ENCODE peak calls at places on chromosome 16, in six cellular contexts. U is fibroblast of lung, B is heart right ventricle, Y is fibroblast of mammary gland, F is lower lobe of right lung, H is tibial nerve. E is an unnamed sample.

GRCh38 chr16:68936729-68937631 is 93.6 kb downstream of the TANGO6 start:
- DNase-seq in U (peak), B (no peak), Y (peak), F (no peak), H (no peak), E (peak)

GRCh38 chr16:78925071-78925714 is 675.3 kb downstream of the MAF start:
- DNase-seq in U (no peak), B (peak), Y (peak), F (peak), H (no peak), E (no peak)

GRCh38 chr16:66278111-66278531 is 88.4 kb upstream of the CDH5 start:
- DNase-seq in U (no peak), B (no peak), Y (no peak), F (peak), H (no peak), E (no peak)

GRCh38 chr16:22075776-22076175 is 16.6 kb upstream of the VWA3A start:
- DNase-seq in U (no peak), B (no peak), Y (peak), F (no peak), H (no peak), E (no peak)

GRCh38 chr16:30521873-30522641 is 4.3 kb downstream of the ZNF768 start:
- DNase-seq in U (no peak), B (no peak), Y (no peak), F (no peak), H (no peak), E (no peak)

GRCh38 chr16:46743232-46743719 is 4.9 kb downstream of the MYLK3 start:
- DNase-seq in U (peak), B (peak), Y (peak), F (no peak), H (no peak), E (peak)

GRCh38 chr16:24013733-24014645 is 178.2 kb downstream of the PRKCB start:
- DNase-seq in U (no peak), B (peak), Y (no peak), F (no peak), H (no peak), E (no peak)

GRCh38 chr16:21645261-21645721 is 7.1 kb downstream of the IGSF6 start:
- DNase-seq in U (peak), B (no peak), Y (peak), F (no peak), H (no peak), E (peak)

GRCh38 chr16:18979936-18980335 is 3.8 kb upstream of the TMC7 start:
- DNase-seq in U (no peak), B (no peak), Y (no peak), F (no peak), H (no peak), E (no peak)

GRCh38 chr16:24568392-24568791 is 29.0 kb downstream of the RBBP6 start:
- DNase-seq in U (peak), B (no peak), Y (peak), F (no peak), H (no peak), E (peak)

GRCh38 chr16:22018559-22018958 is 10.6 kb downstream of the MOSMO start:
- DNase-seq in U (peak), B (no peak), Y (peak), F (no peak), H (no peak), E (no peak)

GRCh38 chr16:11967195-11967911 is 2.3 kb downstream of the TNFRSF17 start:
- DNase-seq in U (no peak), B (no peak), Y (no peak), F (no peak), H (no peak), E (no peak)

GRCh38 chr16:2043980-2044451 is 3.6 kb downstream of the NTHL1 start:
- DNase-seq in U (no peak), B (peak), Y (no peak), F (peak), H (no peak), E (no peak)

GRCh38 chr16:57997528-57998265 is 2.8 kb downstream of the ZNF319 start:
- DNase-seq in U (no peak), B (no peak), Y (no peak), F (peak), H (no peak), E (no peak)

GRCh38 chr16:68948230-68948910 is 105.0 kb downstream of the TANGO6 start:
- DNase-seq in U (peak), B (no peak), Y (peak), F (no peak), H (no peak), E (no peak)

GRCh38 chr16:81201267-81201666 is 37.2 kb upstream of the BCO1 start:
- DNase-seq in U (no peak), B (no peak), Y (no peak), F (no peak), H (no peak), E (no peak)

GRCh38 chr16:67814567-67814966 is 7.9 kb downstream of the TSNAXIP1 start:
- DNase-seq in U (no peak), B (no peak), Y (no peak), F (no peak), H (no peak), E (no peak)

GRCh38 chr16:51431517-51432241 is 280.6 kb upstream of the SALL1 start:
- DNase-seq in U (peak), B (no peak), Y (peak), F (no peak), H (no peak), E (peak)
- H3K4me3 ChIP-seq in U (no peak), B (no peak), Y (no peak), F (no peak), H (no peak), E (no peak)

GRCh38 chr16:14151256-14152030 is 80.3 kb downstream of the MRTFB start:
- DNase-seq in U (peak), B (peak), Y (peak), F (no peak), H (no peak), E (peak)
- TF ChIP-seq CTCF in U (no peak), B (no peak), Y (no peak), F (no peak), H (no peak), E (no peak)

GRCh38 chr16:89246383-89246902 is 28.9 kb downstream of the ZNF778 start:
- DNase-seq in U (no peak), B (no peak), Y (no peak), F (peak), H (no peak), E (no peak)
- H3K4me3 ChIP-seq in U (no peak), B (peak), Y (peak), F (peak), H (peak), E (peak)

GRCh38 chr16:56691885-56692284 is 9.6 kb downstream of the MT1X start:
- DNase-seq in U (no peak), B (no peak), Y (peak), F (peak), H (no peak), E (no peak)

GRCh38 chr16:56690420-56691122 is 8.3 kb downstream of the MT1X start:
- DNase-seq in U (no peak), B (no peak), Y (no peak), F (no peak), H (no peak), E (no peak)

GRCh38 chr16:56686758-56687157 is 4.5 kb downstream of the MT1X start:
- DNase-seq in U (no peak), B (no peak), Y (no peak), F (no peak), H (no peak), E (no peak)

GRCh38 chr16:56689171-56689570 is 6.9 kb downstream of the MT1X start:
- DNase-seq in U (no peak), B (no peak), Y (peak), F (no peak), H (no peak), E (no peak)

GRCh38 chr16:56688762-56689161 is 6.5 kb downstream of the MT1X start:
- DNase-seq in U (no peak), B (no peak), Y (peak), F (no peak), H (no peak), E (no peak)
- TF ChIP-seq CTCF in U (no peak), B (no peak), Y (no peak), F (no peak), H (no peak), E (no peak)

DNA sequence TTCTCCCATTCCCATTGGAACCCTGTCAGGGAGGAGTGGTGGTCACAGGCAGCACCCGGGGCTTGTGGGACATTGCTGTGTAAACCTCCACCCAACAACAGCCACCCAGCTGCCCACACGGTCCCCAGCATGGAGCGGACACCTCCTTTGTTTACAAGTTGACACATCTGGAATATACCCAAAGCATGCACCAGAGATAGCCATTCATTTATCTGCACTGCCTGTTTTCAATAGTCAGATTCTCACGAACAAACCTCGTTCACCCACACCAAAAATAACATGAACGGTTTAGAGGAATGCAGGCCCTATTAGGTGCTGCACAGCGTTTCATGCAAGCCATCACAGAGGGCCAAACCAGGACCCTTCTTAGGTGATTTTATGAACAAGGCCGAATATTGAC is 244.8 kb downstream of the FOXL1 start:
- DNase-seq in U (no peak), B (no peak), Y (no peak), F (no peak), H (no peak), E (peak)
- H3K4me3 ChIP-seq in U (no peak), B (no peak), Y (no peak), F (no peak), H (no peak), E (no peak)

DNA sequence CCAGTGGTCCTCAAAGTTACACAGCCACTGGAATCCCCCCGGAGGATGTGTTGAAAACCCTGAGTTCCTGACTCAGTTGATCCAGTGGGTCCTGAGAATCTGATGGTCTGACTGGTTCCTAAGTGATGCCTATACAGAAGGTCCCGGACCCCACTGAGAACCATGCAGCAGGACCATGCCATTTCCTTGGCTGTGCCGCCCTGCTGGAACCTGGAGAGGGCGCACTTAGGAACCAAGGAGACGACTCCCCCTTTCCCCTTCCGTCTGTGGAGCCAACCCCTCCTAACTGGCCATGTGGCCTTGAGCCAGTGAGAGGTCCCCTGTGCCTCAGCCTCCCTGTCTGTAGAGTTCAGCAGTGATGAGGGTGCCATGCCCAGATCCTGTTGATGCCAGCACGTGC is 22.0 kb downstream of the C16orf74 start:
- DNase-seq in U (no peak), B (no peak), Y (no peak), F (no peak), H (no peak), E (no peak)
- TF ChIP-seq CTCF in U (peak), B (no peak), Y (peak), F (no peak), H (no peak), E (peak)

GRCh38 chr16:54284319-54284930 is 2.2 kb downstream of the IRX3 start:
- DNase-seq in U (no peak), B (no peak), Y (no peak), F (no peak), H (no peak), E (peak)
- H3K4me3 ChIP-seq in U (no peak), B (peak), Y (peak), F (peak), H (peak), E (peak)

DNA sequence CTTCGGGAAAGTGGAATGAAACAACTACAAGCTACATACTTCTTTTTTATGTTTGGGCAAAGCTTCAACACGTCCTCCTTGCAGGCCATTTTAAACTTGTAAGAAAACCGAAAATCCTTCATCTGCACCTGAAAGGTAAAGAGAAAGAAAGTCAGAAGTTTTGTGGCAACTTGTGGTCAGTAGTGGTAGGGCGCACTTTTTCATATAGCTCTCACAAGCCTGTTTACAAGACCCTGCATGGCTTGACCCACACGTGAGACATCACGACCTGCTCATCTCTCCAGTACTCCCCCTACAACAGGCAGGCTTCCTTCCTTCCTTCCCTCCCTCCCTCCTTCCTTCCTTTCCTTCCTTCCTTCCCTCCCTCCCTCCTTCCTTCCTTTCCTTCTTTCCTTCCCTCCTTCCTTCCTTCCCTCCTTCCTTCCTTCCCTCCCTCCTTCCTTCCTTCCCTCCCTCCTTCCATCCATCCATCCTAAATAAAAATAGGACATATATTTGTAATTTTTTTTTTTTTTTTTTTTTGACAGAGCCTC is 48.7 kb upstream of the CLEC18B start:
- DNase-seq in U (no peak), B (no peak), Y (no peak), F (no peak), H (no peak), E (no peak)
- TF ChIP-seq CTCF in U (no peak), B (no peak), Y (no peak), F (no peak), H (no peak), E (no peak)